ENCODE peak calls at places on chromosome 13, in six cellular contexts. One of them, this sample, is unnamed.

GRCh38 chr13:113737803-113738202 is 21.2 kb upstream of the TMEM255B start:
- DNase-seq in colonic mucosa: no peak
- DNase-seq in body of pancreas: no peak
- DNase-seq in stomach: no peak
- DNase-seq in A549: no peak
- DNase-seq in right cardiac atrium: no peak
- DNase-seq in this sample: no peak

GRCh38 chr13:51995677-51996551 is 15.3 kb downstream of the ATP7B start:
- DNase-seq in colonic mucosa: peak; percentile 63
- DNase-seq in body of pancreas: peak; percentile 85
- DNase-seq in stomach: peak; percentile 74
- DNase-seq in A549: no peak
- DNase-seq in right cardiac atrium: peak; percentile 79
- DNase-seq in this sample: peak; percentile 35

GRCh38 chr13:61778531-61778930 is 362.9 kb upstream of the PCDH20 start:
- DNase-seq in colonic mucosa: no peak
- DNase-seq in body of pancreas: no peak
- DNase-seq in stomach: no peak
- DNase-seq in A549: no peak
- DNase-seq in right cardiac atrium: no peak
- DNase-seq in this sample: no peak

GRCh38 chr13:39451860-39452301 is 151.1 kb downstream of the LHFPL6 start:
- DNase-seq in colonic mucosa: no peak
- DNase-seq in body of pancreas: peak; percentile 25
- DNase-seq in stomach: no peak
- DNase-seq in A549: no peak
- DNase-seq in right cardiac atrium: peak; percentile 65
- DNase-seq in this sample: no peak

GRCh38 chr13:113548171-113548641 is 36.3 kb upstream of the TFDP1 start:
- DNase-seq in colonic mucosa: peak; percentile 15
- DNase-seq in body of pancreas: no peak
- DNase-seq in stomach: no peak
- DNase-seq in A549: no peak
- DNase-seq in right cardiac atrium: peak; percentile 66
- DNase-seq in this sample: no peak

GRCh38 chr13:40986328-40986856 is 32.7 kb downstream of the ELF1 start:
- DNase-seq in colonic mucosa: no peak
- DNase-seq in body of pancreas: no peak
- DNase-seq in stomach: no peak
- DNase-seq in A549: no peak
- DNase-seq in right cardiac atrium: no peak
- DNase-seq in this sample: no peak

GRCh38 chr13:46475586-46475991 is 77.4 kb upstream of the LRCH1 start:
- DNase-seq in colonic mucosa: no peak
- DNase-seq in body of pancreas: no peak
- DNase-seq in stomach: no peak
- DNase-seq in A549: no peak
- DNase-seq in right cardiac atrium: no peak
- DNase-seq in this sample: no peak

GRCh38 chr13:34722931-34723330 is 219.1 kb upstream of the NBEA start:
- DNase-seq in colonic mucosa: no peak
- DNase-seq in body of pancreas: no peak
- DNase-seq in stomach: no peak
- DNase-seq in A549: no peak
- DNase-seq in right cardiac atrium: no peak
- DNase-seq in this sample: no peak

GRCh38 chr13:110371550-110372465 is 64.7 kb downstream of the COL4A2 start:
- DNase-seq in colonic mucosa: no peak
- DNase-seq in body of pancreas: no peak
- DNase-seq in stomach: no peak
- DNase-seq in A549: no peak
- DNase-seq in right cardiac atrium: no peak
- DNase-seq in this sample: no peak

GRCh38 chr13:37403776-37404497 is 194.6 kb downstream of the POSTN start:
- DNase-seq in colonic mucosa: no peak
- DNase-seq in body of pancreas: no peak
- DNase-seq in stomach: no peak
- DNase-seq in A549: no peak
- DNase-seq in right cardiac atrium: no peak
- DNase-seq in this sample: no peak

GRCh38 chr13:38308736-38309135 is 40.9 kb upstream of the UFM1 start:
- DNase-seq in colonic mucosa: no peak
- DNase-seq in body of pancreas: no peak
- DNase-seq in stomach: no peak
- DNase-seq in A549: no peak
- DNase-seq in right cardiac atrium: no peak
- DNase-seq in this sample: no peak

GRCh38 chr13:103315701-103316100 is 249.5 kb upstream of the SLC10A2 start:
- DNase-seq in colonic mucosa: no peak
- DNase-seq in body of pancreas: no peak
- DNase-seq in stomach: no peak
- DNase-seq in A549: no peak
- DNase-seq in right cardiac atrium: no peak
- DNase-seq in this sample: no peak

GRCh38 chr13:92994056-92994455 is 232.6 kb upstream of the GPC6 start:
- DNase-seq in colonic mucosa: no peak
- DNase-seq in body of pancreas: no peak
- DNase-seq in stomach: no peak
- DNase-seq in A549: no peak
- DNase-seq in right cardiac atrium: no peak
- DNase-seq in this sample: no peak

GRCh38 chr13:59771272-59771671 is 392.5 kb downstream of the DIAPH3 start:
- DNase-seq in colonic mucosa: no peak
- DNase-seq in body of pancreas: no peak
- DNase-seq in stomach: no peak
- DNase-seq in A549: peak; percentile 2
- DNase-seq in right cardiac atrium: no peak
- DNase-seq in this sample: no peak

GRCh38 chr13:113955235-113955634 is 18.6 kb downstream of the C13orf46 start:
- DNase-seq in colonic mucosa: no peak
- DNase-seq in body of pancreas: no peak
- DNase-seq in stomach: no peak
- DNase-seq in A549: no peak
- DNase-seq in right cardiac atrium: peak; percentile 26
- DNase-seq in this sample: no peak

GRCh38 chr13:31431722-31432137 is 232.0 kb downstream of the B3GLCT start:
- DNase-seq in colonic mucosa: peak; percentile 46
- DNase-seq in body of pancreas: peak; percentile 44
- DNase-seq in stomach: peak; percentile 51
- DNase-seq in A549: peak; percentile 13
- DNase-seq in right cardiac atrium: peak; percentile 83
- DNase-seq in this sample: no peak

GRCh38 chr13:46321494-46322225 is 65.4 kb downstream of the RUBCNL start:
- DNase-seq in colonic mucosa: peak; percentile 27
- DNase-seq in body of pancreas: peak; percentile 54
- DNase-seq in stomach: peak; percentile 64
- DNase-seq in A549: peak; percentile 26
- DNase-seq in right cardiac atrium: peak; percentile 79
- DNase-seq in this sample: no peak

GRCh38 chr13:48093588-48093987 is 1.3 kb downstream of the MED4 start:
- DNase-seq in colonic mucosa: no peak
- DNase-seq in body of pancreas: no peak
- DNase-seq in stomach: no peak
- DNase-seq in A549: no peak
- DNase-seq in right cardiac atrium: no peak
- DNase-seq in this sample: no peak

GRCh38 chr13:82747331-82747730 is 1134.9 kb downstream of the SLITRK1 start:
- DNase-seq in colonic mucosa: no peak
- DNase-seq in body of pancreas: no peak
- DNase-seq in stomach: no peak
- DNase-seq in A549: no peak
- DNase-seq in right cardiac atrium: no peak
- DNase-seq in this sample: no peak

GRCh38 chr13:49620170-49620621 is 8.1 kb upstream of the ARL11 start:
- DNase-seq in colonic mucosa: no peak
- DNase-seq in body of pancreas: no peak
- DNase-seq in stomach: no peak
- DNase-seq in A549: no peak
- DNase-seq in right cardiac atrium: peak; percentile 61
- DNase-seq in this sample: no peak

GRCh38 chr13:58051807-58052375 is 420.3 kb downstream of the PCDH17 start:
- DNase-seq in colonic mucosa: no peak
- DNase-seq in body of pancreas: no peak
- DNase-seq in stomach: no peak
- DNase-seq in A549: no peak
- DNase-seq in right cardiac atrium: no peak
- DNase-seq in this sample: no peak

GRCh38 chr13:23514076-23514475 is 56.1 kb upstream of the TNFRSF19 start:
- DNase-seq in colonic mucosa: no peak
- DNase-seq in body of pancreas: no peak
- DNase-seq in stomach: no peak
- DNase-seq in A549: no peak
- DNase-seq in right cardiac atrium: peak; percentile 81
- DNase-seq in this sample: no peak

GRCh38 chr13:114134944-114135610 is 2.7 kb upstream of the RASA3 start:
- DNase-seq in colonic mucosa: no peak
- DNase-seq in body of pancreas: peak; percentile 38
- DNase-seq in stomach: no peak
- DNase-seq in A549: no peak
- DNase-seq in right cardiac atrium: no peak
- DNase-seq in this sample: no peak

GRCh38 chr13:110506859-110507566 is 54.5 kb downstream of the RAB20 start:
- DNase-seq in colonic mucosa: peak; percentile 94
- DNase-seq in body of pancreas: peak; percentile 94
- DNase-seq in stomach: peak; percentile 94
- DNase-seq in A549: peak; percentile 28
- DNase-seq in right cardiac atrium: peak; percentile 84
- DNase-seq in this sample: peak; percentile 87

GRCh38 chr13:36163809-36164308 is 32.7 kb upstream of the DCLK1 start:
- DNase-seq in colonic mucosa: peak; percentile 22
- DNase-seq in body of pancreas: peak; percentile 83
- DNase-seq in stomach: peak; percentile 45
- DNase-seq in A549: no peak
- DNase-seq in right cardiac atrium: peak; percentile 89
- DNase-seq in this sample: peak; percentile 89

GRCh38 chr13:42883142-42883541 is 101.8 kb downstream of the FAM216B start:
- DNase-seq in colonic mucosa: no peak
- DNase-seq in body of pancreas: no peak
- DNase-seq in stomach: no peak
- DNase-seq in A549: no peak
- DNase-seq in right cardiac atrium: no peak
- DNase-seq in this sample: no peak

GRCh38 chr13:28533441-28534166 is 38.7 kb upstream of the FLT1 start:
- DNase-seq in colonic mucosa: no peak
- DNase-seq in body of pancreas: no peak
- DNase-seq in stomach: no peak
- DNase-seq in A549: no peak
- DNase-seq in right cardiac atrium: no peak
- DNase-seq in this sample: no peak

GRCh38 chr13:110331362-110331761 is 24.3 kb downstream of the COL4A2 start:
- DNase-seq in colonic mucosa: no peak
- DNase-seq in body of pancreas: no peak
- DNase-seq in stomach: no peak
- DNase-seq in A549: no peak
- DNase-seq in right cardiac atrium: peak; percentile 69
- DNase-seq in this sample: no peak

GRCh38 chr13:113425931-113426590 is 27.2 kb downstream of the ADPRHL1 start:
- DNase-seq in colonic mucosa: no peak
- DNase-seq in body of pancreas: no peak
- DNase-seq in stomach: no peak
- DNase-seq in A549: no peak
- DNase-seq in right cardiac atrium: peak; percentile 30
- DNase-seq in this sample: no peak

GRCh38 chr13:112605531-112605990 is 17.6 kb upstream of the TUBGCP3 start:
- DNase-seq in colonic mucosa: no peak
- DNase-seq in body of pancreas: no peak
- DNase-seq in stomach: no peak
- DNase-seq in A549: no peak
- DNase-seq in right cardiac atrium: no peak
- DNase-seq in this sample: no peak

GRCh38 chr13:99316657-99317244 is 9.6 kb upstream of the GPR183 start:
- DNase-seq in colonic mucosa: no peak
- DNase-seq in body of pancreas: peak; percentile 66
- DNase-seq in stomach: peak; percentile 37
- DNase-seq in A549: no peak
- DNase-seq in right cardiac atrium: no peak
- DNase-seq in this sample: peak; percentile 50
- H3K4me1 ChIP-seq in colonic mucosa: no peaks in the 10 kb centered on the region
- H3K4me1 ChIP-seq in body of pancreas: peaks cover 17% of the 10 kb centered on the region
- H3K4me1 ChIP-seq in stomach: no peaks in the 10 kb centered on the region
- H3K4me1 ChIP-seq in A549: peaks cover 12% of the 10 kb centered on the region
- H3K4me1 ChIP-seq in right cardiac atrium: peaks cover 16% of the 10 kb centered on the region
- H3K4me1 ChIP-seq in this sample: peaks cover 11% of the 10 kb centered on the region

DNA sequence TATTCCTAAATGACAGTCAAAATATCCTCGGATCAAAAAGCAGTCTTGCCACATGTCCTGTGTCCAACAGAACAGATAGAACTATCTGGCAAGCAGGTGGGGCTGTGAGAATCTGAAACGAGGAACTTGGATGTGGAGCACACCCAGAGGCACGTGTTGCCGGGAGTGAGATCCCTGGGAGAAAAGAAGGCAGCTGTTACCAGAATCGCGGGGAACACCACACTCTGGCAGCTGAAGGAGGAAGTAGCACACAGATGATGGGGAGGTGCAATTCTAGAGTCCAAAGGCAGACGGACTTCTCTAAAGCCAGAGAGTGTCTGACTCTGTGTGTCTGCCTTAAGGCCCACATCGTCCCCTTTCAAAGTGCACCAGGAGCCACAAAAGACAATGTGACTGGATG is 22.3 kb downstream of the SLC7A1 start:
- DNase-seq in colonic mucosa: peak; percentile 87
- DNase-seq in body of pancreas: peak; percentile 66
- DNase-seq in stomach: peak; percentile 53
- DNase-seq in A549: no peak
- DNase-seq in right cardiac atrium: peak; percentile 57
- DNase-seq in this sample: no peak
- H3K27ac ChIP-seq in colonic mucosa: peak overlapping the region; percentile 45
- H3K27ac ChIP-seq in body of pancreas: peak overlapping the region; percentile 57
- H3K27ac ChIP-seq in stomach: peak overlapping the region; percentile 11
- H3K27ac ChIP-seq in A549: no peak overlapping the region
- H3K27ac ChIP-seq in right cardiac atrium: no peak overlapping the region
- H3K27ac ChIP-seq in this sample: no peak overlapping the region

DNA sequence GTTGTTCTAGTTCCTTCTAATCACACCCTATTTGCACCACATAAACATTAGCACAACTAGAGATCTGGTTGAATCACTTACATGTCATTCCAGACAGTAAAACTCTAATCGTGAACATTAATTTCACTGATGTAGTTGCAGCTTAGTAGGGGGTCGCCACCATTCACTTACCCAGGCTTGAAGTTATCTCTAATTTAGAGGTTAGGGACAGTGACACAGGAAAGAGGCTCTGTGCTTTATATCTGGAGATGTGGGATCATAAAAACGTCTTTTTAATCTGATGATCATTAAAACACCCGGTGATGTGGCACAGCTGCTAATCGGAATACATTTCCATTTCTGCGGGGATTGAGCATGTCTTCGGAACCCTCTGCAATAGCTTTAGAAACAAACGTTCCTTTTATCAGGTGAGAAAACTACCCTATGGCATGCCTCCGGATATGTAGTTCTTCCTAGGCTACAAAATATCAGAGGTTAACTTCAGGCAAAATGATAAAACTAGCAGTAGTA is 523.0 kb downstream of the MYO16 start:
- DNase-seq in colonic mucosa: no peak
- DNase-seq in body of pancreas: no peak
- DNase-seq in stomach: no peak
- DNase-seq in A549: no peak
- DNase-seq in right cardiac atrium: no peak
- DNase-seq in this sample: no peak
- H3K4me1 ChIP-seq in colonic mucosa: no peaks in the 10 kb centered on the region
- H3K4me1 ChIP-seq in body of pancreas: no peaks in the 10 kb centered on the region
- H3K4me1 ChIP-seq in stomach: no peaks in the 10 kb centered on the region
- H3K4me1 ChIP-seq in A549: peaks cover 68% of the 10 kb centered on the region
- H3K4me1 ChIP-seq in right cardiac atrium: no peaks in the 10 kb centered on the region
- H3K4me1 ChIP-seq in this sample: peaks cover 7% of the 10 kb centered on the region

GRCh38 chr13:98570929-98571372 is 6.0 kb downstream of the STK24 start:
- DNase-seq in colonic mucosa: peak; percentile 57
- DNase-seq in body of pancreas: no peak
- DNase-seq in stomach: peak; percentile 43
- DNase-seq in A549: no peak
- DNase-seq in right cardiac atrium: no peak
- DNase-seq in this sample: peak; percentile 55
- H3K27ac ChIP-seq in colonic mucosa: peak overlapping the region; percentile 76
- H3K27ac ChIP-seq in body of pancreas: peak overlapping the region; percentile 35
- H3K27ac ChIP-seq in stomach: peak overlapping the region; percentile 82
- H3K27ac ChIP-seq in A549: peak overlapping the region; percentile 56
- H3K27ac ChIP-seq in right cardiac atrium: peak overlapping the region; percentile 61
- H3K27ac ChIP-seq in this sample: no peak overlapping the region